ENCODE peak calls at places on chromosomes 6 and 20, in ten cellular contexts. P is neural crest cell; I is stimulated activated CD8-positive, alpha-beta memory T cell treated with anti-CD3 and anti-CD28 coated beads, Interleukin-12 subunit alpha, Interleukin-12 subunit beta, amount 100 ng/mL, for 1 hour; R is H9; L is NCI-H1930; Z is DMS153; W is HTR-8/SVneo; B is HCT116; D is RPMI7951; S is CD14-positive monocyte. C is an unnamed sample.

GRCh38 chr6:111823831-111824607 is 49.2 kb downstream of the FYN start:
- DNase-seq in P (no peak), I (no peak), R (no peak), L (no peak), Z (no peak), W (peak), B (no peak), D (peak), S (no peak), C (no peak)

GRCh38 chr6:135434095-135434494 is 63.4 kb downstream of the AHI1 start:
- DNase-seq in P (no peak), I (no peak), R (no peak), L (no peak), Z (no peak), W (no peak), B (no peak), D (no peak), S (no peak), C (no peak)

GRCh38 chr6:101066481-101066880 is 185.4 kb upstream of the ASCC3 start:
- DNase-seq in P (no peak), I (no peak), R (no peak), L (no peak), Z (no peak), W (no peak), B (no peak), D (no peak), S (no peak), C (no peak)

GRCh38 chr20:17674722-17675518 is 7.1 kb downstream of the RRBP1 start:
- DNase-seq in P (no peak), I (no peak), R (no peak), L (no peak), Z (no peak), W (no peak), B (no peak), D (no peak), S (no peak), C (no peak)

GRCh38 chr6:15752820-15753219 is 90.0 kb upstream of the DTNBP1 start:
- DNase-seq in P (no peak), I (no peak), R (no peak), L (no peak), Z (no peak), W (no peak), B (no peak), D (peak), S (no peak), C (no peak)

GRCh38 chr20:33373735-33374605 is 27.3 kb downstream of the CDK5RAP1 start:
- DNase-seq in P (no peak), I (no peak), R (no peak), L (peak), Z (peak), W (no peak), B (no peak), D (peak), S (no peak), C (peak)

GRCh38 chr6:101640131-101640530 is 246.6 kb downstream of the GRIK2 start:
- DNase-seq in P (no peak), I (no peak), R (no peak), L (no peak), Z (no peak), W (no peak), B (no peak), D (no peak), S (no peak), C (peak)

GRCh38 chr6:168100803-168101095 is 21.7 kb upstream of the FRMD1 start:
- DNase-seq in P (no peak), I (no peak), R (no peak), L (no peak), Z (no peak), W (no peak), B (no peak), D (no peak), S (peak), C (no peak)

GRCh38 chr6:111150577-111150976 is 63.3 kb downstream of the SLC16A10 start:
- DNase-seq in P (no peak), I (no peak), R (no peak), L (no peak), Z (no peak), W (no peak), B (no peak), D (no peak), S (no peak), C (no peak)

GRCh38 chr6:55822815-55823214 is 52.6 kb downstream of the BMP5 start:
- DNase-seq in P (no peak), I (no peak), R (no peak), L (no peak), Z (no peak), W (peak), B (no peak), D (no peak), S (no peak), C (peak)